ENCODE peak calls at places on chromosomes 3 and 15, in nine cellular contexts. One of them, this sample, is unnamed.

GRCh38 chr3:197495059-197495455 is 60.7 kb downstream of the BDH1 start:
- DNase-seq in upper lobe of right lung: no peak
- DNase-seq in left lung: no peak
- DNase-seq in MG63: no peak
- DNase-seq in right cardiac atrium: no peak
- DNase-seq in iPS DF 6.9: no peak
- DNase-seq in tibial artery: no peak
- DNase-seq in Panc1: no peak
- DNase-seq in naive thymus-derived CD4-positive, alpha-beta T cell: no peak
- DNase-seq in this sample: no peak

GRCh38 chr3:129795596-129795995 is 97.9 kb downstream of the TMCC1 start:
- DNase-seq in upper lobe of right lung: no peak
- DNase-seq in left lung: no peak
- DNase-seq in MG63: peak; percentile 40
- DNase-seq in right cardiac atrium: no peak
- DNase-seq in iPS DF 6.9: no peak
- DNase-seq in tibial artery: no peak
- DNase-seq in Panc1: peak; percentile 42
- DNase-seq in naive thymus-derived CD4-positive, alpha-beta T cell: no peak
- DNase-seq in this sample: no peak

GRCh38 chr3:120475722-120476385 is 25.1 kb upstream of the FSTL1 start:
- DNase-seq in upper lobe of right lung: no peak
- DNase-seq in left lung: no peak
- DNase-seq in MG63: no peak
- DNase-seq in right cardiac atrium: no peak
- DNase-seq in iPS DF 6.9: no peak
- DNase-seq in tibial artery: no peak
- DNase-seq in Panc1: no peak
- DNase-seq in naive thymus-derived CD4-positive, alpha-beta T cell: no peak
- DNase-seq in this sample: no peak

GRCh38 chr3:101780661-101781060 is 1.6 kb downstream of the NXPE3 start:
- DNase-seq in upper lobe of right lung: no peak
- DNase-seq in left lung: no peak
- DNase-seq in MG63: peak; percentile 18
- DNase-seq in right cardiac atrium: no peak
- DNase-seq in iPS DF 6.9: no peak
- DNase-seq in tibial artery: no peak
- DNase-seq in Panc1: peak; percentile 33
- DNase-seq in naive thymus-derived CD4-positive, alpha-beta T cell: no peak
- DNase-seq in this sample: peak; percentile 37

GRCh38 chr15:98730860-98731711 is 82.7 kb downstream of the IGF1R start:
- DNase-seq in upper lobe of right lung: no peak
- DNase-seq in left lung: no peak
- DNase-seq in MG63: no peak
- DNase-seq in right cardiac atrium: no peak
- DNase-seq in iPS DF 6.9: no peak
- DNase-seq in tibial artery: no peak
- DNase-seq in Panc1: no peak
- DNase-seq in naive thymus-derived CD4-positive, alpha-beta T cell: no peak
- DNase-seq in this sample: no peak

GRCh38 chr15:29821416-29822099 is 710 bp downstream of the TJP1 start:
- DNase-seq in upper lobe of right lung: peak; percentile 85
- DNase-seq in left lung: peak; percentile 86
- DNase-seq in MG63: peak; percentile 82
- DNase-seq in right cardiac atrium: peak; percentile 87
- DNase-seq in iPS DF 6.9: no peak
- DNase-seq in tibial artery: peak; percentile 78
- DNase-seq in Panc1: no peak
- DNase-seq in naive thymus-derived CD4-positive, alpha-beta T cell: peak; percentile 26
- DNase-seq in this sample: peak; percentile 79

GRCh38 chr3:182238141-182238540 is 526.4 kb downstream of the SOX2 start:
- DNase-seq in upper lobe of right lung: no peak
- DNase-seq in left lung: peak; percentile 55
- DNase-seq in MG63: no peak
- DNase-seq in right cardiac atrium: peak; percentile 59
- DNase-seq in iPS DF 6.9: no peak
- DNase-seq in tibial artery: no peak
- DNase-seq in Panc1: no peak
- DNase-seq in naive thymus-derived CD4-positive, alpha-beta T cell: no peak
- DNase-seq in this sample: peak; percentile 46

GRCh38 chr3:112767777-112768176 is 78.9 kb downstream of the CD200R1L start:
- DNase-seq in upper lobe of right lung: no peak
- DNase-seq in left lung: no peak
- DNase-seq in MG63: no peak
- DNase-seq in right cardiac atrium: no peak
- DNase-seq in iPS DF 6.9: no peak
- DNase-seq in tibial artery: no peak
- DNase-seq in Panc1: no peak
- DNase-seq in naive thymus-derived CD4-positive, alpha-beta T cell: no peak
- DNase-seq in this sample: no peak

GRCh38 chr15:45242289-45242688 is 9.7 kb upstream of the SLC28A2 start:
- DNase-seq in upper lobe of right lung: no peak
- DNase-seq in left lung: no peak
- DNase-seq in MG63: no peak
- DNase-seq in right cardiac atrium: no peak
- DNase-seq in iPS DF 6.9: no peak
- DNase-seq in tibial artery: no peak
- DNase-seq in Panc1: no peak
- DNase-seq in naive thymus-derived CD4-positive, alpha-beta T cell: no peak
- DNase-seq in this sample: no peak

GRCh38 chr3:142356818-142357217 is 91.0 kb downstream of the XRN1 start:
- DNase-seq in upper lobe of right lung: no peak
- DNase-seq in left lung: no peak
- DNase-seq in MG63: no peak
- DNase-seq in right cardiac atrium: no peak
- DNase-seq in iPS DF 6.9: no peak
- DNase-seq in tibial artery: no peak
- DNase-seq in Panc1: no peak
- DNase-seq in naive thymus-derived CD4-positive, alpha-beta T cell: no peak
- DNase-seq in this sample: no peak

GRCh38 chr3:20401253-20401652 is 215.2 kb upstream of the SGO1 start:
- DNase-seq in upper lobe of right lung: no peak
- DNase-seq in left lung: no peak
- DNase-seq in MG63: no peak
- DNase-seq in right cardiac atrium: no peak
- DNase-seq in iPS DF 6.9: no peak
- DNase-seq in tibial artery: no peak
- DNase-seq in Panc1: no peak
- DNase-seq in naive thymus-derived CD4-positive, alpha-beta T cell: no peak
- DNase-seq in this sample: no peak

GRCh38 chr3:104952587-104952986 is 414.1 kb upstream of the ALCAM start:
- DNase-seq in upper lobe of right lung: no peak
- DNase-seq in left lung: no peak
- DNase-seq in MG63: peak; percentile 95
- DNase-seq in right cardiac atrium: no peak
- DNase-seq in iPS DF 6.9: no peak
- DNase-seq in tibial artery: no peak
- DNase-seq in Panc1: no peak
- DNase-seq in naive thymus-derived CD4-positive, alpha-beta T cell: no peak
- DNase-seq in this sample: no peak

GRCh38 chr3:44396200-44397171 is 57.9 kb downstream of the TCAIM start:
- DNase-seq in upper lobe of right lung: no peak
- DNase-seq in left lung: no peak
- DNase-seq in MG63: no peak
- DNase-seq in right cardiac atrium: no peak
- DNase-seq in iPS DF 6.9: no peak
- DNase-seq in tibial artery: no peak
- DNase-seq in Panc1: no peak
- DNase-seq in naive thymus-derived CD4-positive, alpha-beta T cell: no peak
- DNase-seq in this sample: no peak

GRCh38 chr15:40843885-40844542 is at the start of gene SPINT1:
- DNase-seq in upper lobe of right lung: peak; percentile 89
- DNase-seq in left lung: peak; percentile 90
- DNase-seq in MG63: no peak
- DNase-seq in right cardiac atrium: peak; percentile 70
- DNase-seq in iPS DF 6.9: no peak
- DNase-seq in tibial artery: no peak
- DNase-seq in Panc1: no peak
- DNase-seq in naive thymus-derived CD4-positive, alpha-beta T cell: no peak
- DNase-seq in this sample: peak; percentile 88

GRCh38 chr3:188348445-188349244 is 194.7 kb downstream of the LPP start:
- DNase-seq in upper lobe of right lung: no peak
- DNase-seq in left lung: no peak
- DNase-seq in MG63: peak; percentile 77
- DNase-seq in right cardiac atrium: peak; percentile 97
- DNase-seq in iPS DF 6.9: no peak
- DNase-seq in tibial artery: peak; percentile 78
- DNase-seq in Panc1: no peak
- DNase-seq in naive thymus-derived CD4-positive, alpha-beta T cell: no peak
- DNase-seq in this sample: no peak

GRCh38 chr3:134251731-134252391 is 1.2 kb upstream of the RYK start:
- DNase-seq in upper lobe of right lung: no peak
- DNase-seq in left lung: no peak
- DNase-seq in MG63: no peak
- DNase-seq in right cardiac atrium: peak; percentile 71
- DNase-seq in iPS DF 6.9: no peak
- DNase-seq in tibial artery: peak; percentile 21
- DNase-seq in Panc1: no peak
- DNase-seq in naive thymus-derived CD4-positive, alpha-beta T cell: no peak
- DNase-seq in this sample: peak; percentile 48

GRCh38 chr15:65184305-65184943 is 718 bp downstream of the CLPX start:
- DNase-seq in upper lobe of right lung: peak; percentile 81
- DNase-seq in left lung: peak; percentile 89
- DNase-seq in MG63: peak; percentile 65
- DNase-seq in right cardiac atrium: peak; percentile 83
- DNase-seq in iPS DF 6.9: no peak
- DNase-seq in tibial artery: peak; percentile 63
- DNase-seq in Panc1: no peak
- DNase-seq in naive thymus-derived CD4-positive, alpha-beta T cell: peak; percentile 13
- DNase-seq in this sample: peak; percentile 81

GRCh38 chr3:54895613-54896012 is 32.2 kb downstream of the LRTM1 start:
- DNase-seq in upper lobe of right lung: no peak
- DNase-seq in left lung: no peak
- DNase-seq in MG63: no peak
- DNase-seq in right cardiac atrium: no peak
- DNase-seq in iPS DF 6.9: no peak
- DNase-seq in tibial artery: no peak
- DNase-seq in Panc1: no peak
- DNase-seq in naive thymus-derived CD4-positive, alpha-beta T cell: no peak
- DNase-seq in this sample: no peak

GRCh38 chr3:138935505-138935863 is 11.5 kb downstream of the FOXL2 start:
- DNase-seq in upper lobe of right lung: no peak
- DNase-seq in left lung: no peak
- DNase-seq in MG63: no peak
- DNase-seq in right cardiac atrium: no peak
- DNase-seq in iPS DF 6.9: no peak
- DNase-seq in tibial artery: no peak
- DNase-seq in Panc1: no peak
- DNase-seq in naive thymus-derived CD4-positive, alpha-beta T cell: no peak
- DNase-seq in this sample: no peak
- H3K4me3 ChIP-seq in upper lobe of right lung: no peak overlapping the region
- H3K4me3 ChIP-seq in left lung: no peak overlapping the region
- H3K4me3 ChIP-seq in MG63: peak overlapping the region; percentile 46
- H3K4me3 ChIP-seq in right cardiac atrium: no peak overlapping the region
- H3K4me3 ChIP-seq in iPS DF 6.9: no peak overlapping the region
- H3K4me3 ChIP-seq in tibial artery: no peak overlapping the region
- H3K4me3 ChIP-seq in Panc1: peak overlapping the region; percentile 57
- H3K4me3 ChIP-seq in naive thymus-derived CD4-positive, alpha-beta T cell: peak overlapping the region; percentile 55
- H3K4me3 ChIP-seq in this sample: peak overlapping the region; percentile 38

GRCh38 chr15:92343869-92344643 is 49.6 kb upstream of the ST8SIA2 start:
- DNase-seq in upper lobe of right lung: no peak
- DNase-seq in left lung: no peak
- DNase-seq in MG63: peak; percentile 82
- DNase-seq in right cardiac atrium: peak; percentile 78
- DNase-seq in iPS DF 6.9: no peak
- DNase-seq in tibial artery: no peak
- DNase-seq in Panc1: no peak
- DNase-seq in naive thymus-derived CD4-positive, alpha-beta T cell: no peak
- DNase-seq in this sample: peak; percentile 39
- H3K27me3 ChIP-seq in upper lobe of right lung: peaks cover 6% of the 10 kb centered on the region
- H3K27me3 ChIP-seq in left lung: no peaks in the 10 kb centered on the region
- H3K27me3 ChIP-seq in MG63: peaks cover 12% of the 10 kb centered on the region
- H3K27me3 ChIP-seq in right cardiac atrium: no peaks in the 10 kb centered on the region
- H3K27me3 ChIP-seq in iPS DF 6.9: no peaks in the 10 kb centered on the region
- H3K27me3 ChIP-seq in tibial artery: peaks cover 16% of the 10 kb centered on the region
- H3K27me3 ChIP-seq in Panc1: peaks cover 2% of the 10 kb centered on the region
- H3K27me3 ChIP-seq in naive thymus-derived CD4-positive, alpha-beta T cell: no peaks in the 10 kb centered on the region
- H3K27me3 ChIP-seq in this sample: peaks cover 11% of the 10 kb centered on the region

DNA sequence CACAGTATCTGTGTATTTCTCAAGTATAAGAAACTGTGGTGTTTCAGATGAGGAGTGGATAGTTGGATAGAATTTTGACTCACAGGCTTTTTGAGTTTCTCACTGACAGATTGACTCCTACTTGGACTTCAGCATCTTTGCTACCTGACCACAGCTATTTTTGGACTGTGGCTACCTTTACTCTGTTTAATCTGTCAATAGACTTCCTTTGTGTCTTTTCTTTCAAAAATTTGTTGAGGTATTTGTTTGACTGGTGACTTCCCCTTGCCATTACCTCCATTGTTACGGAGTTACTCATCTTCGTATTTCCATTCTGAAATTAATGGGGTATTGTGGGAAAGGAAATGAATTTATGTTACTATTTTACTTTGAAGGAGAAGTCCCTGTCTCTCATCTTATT is 123.8 kb downstream of the AGBL1 start:
- DNase-seq in upper lobe of right lung: no peak
- DNase-seq in left lung: no peak
- DNase-seq in MG63: no peak
- DNase-seq in right cardiac atrium: no peak
- DNase-seq in iPS DF 6.9: no peak
- DNase-seq in tibial artery: no peak
- DNase-seq in Panc1: no peak
- DNase-seq in naive thymus-derived CD4-positive, alpha-beta T cell: no peak
- DNase-seq in this sample: no peak
- H3K4me3 ChIP-seq in upper lobe of right lung: no peak overlapping the region
- H3K4me3 ChIP-seq in left lung: no peak overlapping the region
- H3K4me3 ChIP-seq in MG63: no peak overlapping the region
- H3K4me3 ChIP-seq in right cardiac atrium: no peak overlapping the region
- H3K4me3 ChIP-seq in iPS DF 6.9: no peak overlapping the region
- H3K4me3 ChIP-seq in tibial artery: no peak overlapping the region
- H3K4me3 ChIP-seq in Panc1: no peak overlapping the region
- H3K4me3 ChIP-seq in naive thymus-derived CD4-positive, alpha-beta T cell: no peak overlapping the region
- H3K4me3 ChIP-seq in this sample: no peak overlapping the region

DNA sequence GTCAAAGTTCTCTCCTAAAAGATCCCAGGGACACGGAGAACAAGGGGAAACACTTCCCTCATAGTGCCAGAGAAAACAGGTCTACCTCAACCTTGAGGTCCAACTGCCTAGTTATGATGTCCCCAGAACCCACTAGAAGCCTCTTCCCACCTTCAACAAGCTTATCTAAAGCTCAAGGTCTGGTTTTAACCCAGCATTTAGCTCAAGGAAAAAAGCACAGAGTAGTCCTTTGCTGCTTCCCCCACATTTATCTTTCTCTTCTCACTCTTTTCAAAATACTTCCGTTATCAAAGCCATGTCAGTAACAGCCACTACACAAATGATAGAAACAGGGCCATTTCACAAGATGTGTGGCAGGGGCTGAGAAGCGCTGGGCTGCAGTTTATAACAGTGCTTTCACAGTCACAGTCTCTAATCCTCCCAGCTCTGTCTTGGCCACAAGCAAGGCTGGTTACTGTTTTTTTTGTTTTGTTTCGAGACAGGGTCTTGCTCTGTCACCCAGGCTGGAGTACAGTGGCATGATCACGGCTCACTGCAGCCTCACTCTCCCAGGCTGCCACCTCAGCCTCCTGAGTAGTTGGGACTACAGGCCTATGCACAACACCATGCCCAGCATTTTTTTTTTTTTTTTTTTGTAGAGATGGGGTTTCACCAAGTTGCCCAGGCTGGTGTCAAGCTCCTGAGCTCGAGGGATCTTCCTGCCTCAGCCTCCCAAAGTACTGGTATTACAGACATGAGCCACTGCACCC is 218.9 kb downstream of the OSBPL10 start:
- DNase-seq in upper lobe of right lung: no peak
- DNase-seq in left lung: no peak
- DNase-seq in MG63: no peak
- DNase-seq in right cardiac atrium: no peak
- DNase-seq in iPS DF 6.9: no peak
- DNase-seq in tibial artery: no peak
- DNase-seq in Panc1: no peak
- DNase-seq in naive thymus-derived CD4-positive, alpha-beta T cell: no peak
- DNase-seq in this sample: no peak
- H3K27me3 ChIP-seq in upper lobe of right lung: no peaks in the 10 kb centered on the region
- H3K27me3 ChIP-seq in left lung: no peaks in the 10 kb centered on the region
- H3K27me3 ChIP-seq in MG63: no peaks in the 10 kb centered on the region
- H3K27me3 ChIP-seq in right cardiac atrium: no peaks in the 10 kb centered on the region
- H3K27me3 ChIP-seq in iPS DF 6.9: no peaks in the 10 kb centered on the region
- H3K27me3 ChIP-seq in tibial artery: no peaks in the 10 kb centered on the region
- H3K27me3 ChIP-seq in Panc1: no peaks in the 10 kb centered on the region
- H3K27me3 ChIP-seq in naive thymus-derived CD4-positive, alpha-beta T cell: no peaks in the 10 kb centered on the region
- H3K27me3 ChIP-seq in this sample: no peaks in the 10 kb centered on the region

This sample was measured in H7.